ENCODE peak calls at places on chromosomes 12 and 14, in ten cellular contexts. N is GM12865, T is lower lobe of right lung, B is foreskin fibroblast, V is mucosa of descending colon, O is Panc1, K is fibroblast of mammary gland, U is heart right ventricle, F is K562, G is BE2C. D is an unnamed sample.

GRCh38 chr12:80553316-80553715 is 109.3 kb downstream of the PTPRQ start:
- DNase-seq in K (peak), U (no peak), F (no peak), N (no peak), B (peak), V (no peak), T (no peak), G (no peak), O (no peak), D (peak)

GRCh38 chr12:22500100-22500499 is 44.2 kb downstream of the C2CD5 start:
- DNase-seq in U (no peak), T (no peak), O (no peak), G (no peak), N (no peak), V (no peak), K (no peak), B (no peak), F (no peak), D (no peak)

GRCh38 chr14:91246051-91246852 is 1.7 kb upstream of the GPR68 start:
- DNase-seq in U (no peak), N (no peak), O (no peak), T (peak), G (no peak), B (no peak), F (no peak), V (no peak), K (no peak), D (no peak)

GRCh38 chr12:40172879-40173278 is 51.9 kb upstream of the LRRK2 start:
- DNase-seq in B (no peak), N (no peak), V (no peak), K (no peak), O (no peak), F (no peak), T (no peak), U (no peak), G (no peak), D (no peak)

GRCh38 chr14:72513994-72514659 is 379.8 kb downstream of the DPF3 start:
- DNase-seq in K (peak), O (peak), T (no peak), B (peak), G (no peak), N (peak), F (peak), U (no peak), V (no peak), D (peak)

GRCh38 chr14:51500776-51501175 is 150.9 kb upstream of the FRMD6 start:
- DNase-seq in G (no peak), T (no peak), B (no peak), V (no peak), N (no peak), O (no peak), F (no peak), K (no peak), U (no peak), D (no peak)

GRCh38 chr14:78608998-78609787 is 439.0 kb downstream of the NRXN3 start:
- DNase-seq in O (no peak), V (no peak), U (no peak), G (no peak), N (peak), F (no peak), T (no peak), B (peak), K (no peak), D (no peak)

GRCh38 chr12:116384629-116385485 is 107.4 kb upstream of the MED13L start:
- DNase-seq in B (peak), O (no peak), V (no peak), K (peak), G (no peak), U (no peak), T (no peak), F (peak), N (peak), D (peak)

GRCh38 chr14:30160608-30161007 is 233.0 kb upstream of the PRKD1 start:
- DNase-seq in O (no peak), U (no peak), B (no peak), K (no peak), N (no peak), T (no peak), F (no peak), G (no peak), V (no peak), D (no peak)

DNA sequence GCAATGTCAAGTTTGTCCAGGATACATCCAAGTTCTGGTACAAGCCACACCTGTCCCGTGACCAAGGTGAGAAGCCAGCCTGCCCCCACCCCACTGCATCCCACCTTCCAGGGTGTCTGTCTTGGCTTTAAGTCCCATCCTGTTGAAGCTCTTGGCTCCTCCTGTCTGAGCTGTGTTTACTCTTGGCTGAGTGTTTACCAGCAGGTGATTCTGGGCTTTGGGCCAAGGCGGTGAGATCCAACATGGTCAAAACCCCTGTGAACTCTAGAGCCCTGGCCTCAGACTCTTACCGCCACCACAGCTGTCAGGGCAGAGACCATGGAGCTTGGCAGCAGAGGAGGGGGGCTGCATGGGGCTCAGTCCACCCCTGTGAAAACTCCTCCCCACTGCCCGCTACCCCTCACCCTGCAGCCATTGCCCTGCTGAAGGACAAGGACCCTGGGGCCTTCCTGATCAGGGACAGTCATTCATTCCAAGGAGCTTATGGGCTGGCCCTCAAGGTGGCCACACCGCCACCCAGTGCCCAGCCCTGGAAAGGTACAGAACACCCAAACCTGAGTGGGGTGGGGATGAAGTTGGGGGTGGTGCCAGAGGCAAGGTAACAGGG is 11.6 kb downstream of the TNS2 start:
- DNase-seq in G (no peak), T (peak), U (no peak), O (no peak), K (no peak), V (peak), N (no peak), B (peak), F (peak), D (no peak)
- TF ChIP-seq CTCF in G (peak), T (peak), U (no peak), O (peak), K (no peak), V (no peak), N (peak), B (peak), F (peak), D (no peak)

DNA sequence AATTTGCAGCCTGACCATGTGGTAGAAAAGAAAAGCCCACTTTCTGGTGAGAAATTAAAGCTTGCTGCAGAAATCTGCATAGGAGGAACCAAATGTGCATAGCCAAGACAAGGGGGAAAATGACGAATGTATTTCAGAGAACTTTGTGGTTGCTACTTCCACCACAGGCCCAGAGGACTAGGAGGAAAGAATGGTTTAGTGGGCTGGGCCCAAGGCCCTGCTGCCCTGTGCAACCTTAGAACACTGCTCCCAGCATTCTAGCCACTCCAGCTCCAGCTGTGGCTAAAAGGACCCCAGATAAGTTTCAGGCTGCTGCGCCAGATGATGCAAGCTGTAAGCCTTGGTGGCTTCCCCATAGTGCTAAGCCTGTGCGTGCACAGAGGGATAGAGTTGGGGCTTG is 764.3 kb downstream of the SLC6A15 start:
- DNase-seq in K (no peak), G (no peak), T (no peak), F (no peak), V (no peak), B (no peak), N (no peak), O (no peak), U (no peak), D (no peak)
- H3K4me3 ChIP-seq in K (no peak), G (no peak), T (no peak), F (no peak), V (no peak), B (no peak), N (no peak), O (no peak), U (no peak), D (no peak)

GRCh38 chr12:6612247-6612646 is 5.1 kb upstream of the CHD4 start:
- DNase-seq in B (no peak), V (peak), N (no peak), O (no peak), K (no peak), U (no peak), G (no peak), T (no peak), F (no peak), D (no peak)

GRCh38 chr12:6613015-6613775 is 6.0 kb upstream of the CHD4 start:
- DNase-seq in K (peak), U (peak), V (peak), N (peak), G (peak), T (peak), O (no peak), F (peak), B (peak), D (peak)

GRCh38 chr12:6614513-6615177 is 7.5 kb upstream of the CHD4 start:
- DNase-seq in T (no peak), F (no peak), B (peak), V (no peak), N (no peak), G (no peak), U (no peak), K (no peak), O (no peak), D (peak)

GRCh38 chr12:6612652-6613014 is 5.5 kb upstream of the CHD4 start:
- DNase-seq in N (no peak), G (no peak), F (no peak), O (no peak), T (no peak), V (no peak), B (no peak), U (no peak), K (no peak), D (no peak)

DNA sequence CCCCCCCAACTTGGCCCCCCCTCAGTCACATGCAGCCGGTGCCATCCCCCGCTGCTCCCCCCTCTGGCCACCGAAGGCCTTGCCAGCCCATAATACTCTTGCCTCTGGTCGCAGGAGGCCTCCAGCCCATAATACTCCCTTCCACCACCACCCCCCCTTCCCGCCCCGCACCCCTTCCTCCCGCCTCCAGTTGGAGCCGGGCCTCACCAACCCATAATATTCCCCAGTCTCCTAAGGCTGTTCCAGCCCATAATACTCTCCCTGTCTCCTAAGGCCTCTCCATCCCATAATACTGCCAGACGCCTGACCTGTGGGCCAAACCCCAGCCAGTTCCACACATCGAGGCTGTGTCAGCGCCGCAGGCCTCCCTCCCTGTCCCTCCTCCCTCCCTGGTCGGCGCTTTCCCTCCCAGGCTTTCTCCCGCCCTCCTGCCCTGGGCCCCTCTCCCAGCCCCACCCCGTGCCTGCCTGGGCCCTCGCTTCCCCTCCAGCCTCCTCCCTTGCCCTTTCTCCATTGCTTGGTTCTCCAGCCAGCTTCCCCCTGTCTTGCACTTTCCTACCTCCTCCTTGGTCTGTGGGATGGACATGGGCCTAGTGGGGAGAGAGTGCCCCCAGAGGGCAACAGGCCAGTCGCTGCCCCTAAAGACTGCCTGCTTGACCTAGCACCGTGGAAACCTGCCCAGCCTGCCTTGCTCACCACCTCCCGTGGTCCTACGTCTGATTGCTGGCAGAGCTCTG is 6.8 kb upstream of the CHD4 start:
- DNase-seq in F (peak), U (peak), B (peak), O (no peak), K (peak), N (peak), G (peak), V (peak), T (peak), D (peak)
- TF ChIP-seq CTCF in F (peak), U (peak), B (no peak), O (no peak), K (no peak), N (peak), G (no peak), V (no peak), T (no peak), D (peak)

DNA sequence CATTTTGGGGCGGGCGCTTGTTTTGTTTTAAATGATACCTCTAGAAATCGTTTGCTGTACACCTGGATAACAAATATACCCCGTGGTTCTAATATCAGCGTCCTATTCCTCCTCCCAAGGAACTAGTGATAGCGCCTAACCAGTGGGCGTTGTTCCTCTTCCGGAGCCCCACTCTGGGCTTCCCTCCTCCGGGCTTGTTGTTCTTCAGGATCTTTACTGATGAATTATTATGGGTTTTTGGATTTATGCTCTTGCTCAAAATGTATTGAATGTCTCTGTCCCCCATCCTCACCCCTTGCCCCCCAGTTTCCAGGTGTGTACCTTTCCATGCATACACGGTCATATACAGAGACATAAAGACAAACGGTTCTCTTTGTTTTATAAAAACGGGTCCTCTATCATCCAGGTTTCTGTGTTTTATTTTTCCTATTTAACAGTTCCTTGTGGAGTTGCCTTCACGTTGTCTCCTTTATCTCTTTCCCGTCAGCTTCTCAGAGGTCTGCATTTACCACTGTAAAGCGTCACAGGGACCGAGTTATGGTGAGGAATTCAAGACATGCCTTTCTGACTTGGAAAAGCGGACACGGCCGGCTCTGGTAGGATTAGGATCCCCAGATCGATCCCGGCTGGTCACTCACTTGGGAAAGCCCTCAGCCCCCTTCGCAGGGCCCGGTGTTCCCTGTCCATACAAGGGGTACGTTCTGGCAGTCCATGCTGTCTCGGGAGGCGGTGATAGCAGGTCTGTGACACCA is 655 bp upstream of the PLEKHG3 start:
- DNase-seq in T (no peak), N (no peak), G (no peak), O (no peak), B (peak), V (no peak), K (no peak), F (no peak), U (no peak), D (no peak)
- H3K4me3 ChIP-seq in T (peak), N (no peak), G (peak), O (peak), B (peak), V (no peak), K (peak), F (no peak), U (peak), D (peak)

GRCh38 chr14:20682127-20682434 is 2.3 kb upstream of the RNASE4 start:
- DNase-seq in K (no peak), O (no peak), F (no peak), G (no peak), U (no peak), B (no peak), V (no peak), T (no peak), N (no peak), D (no peak)

GRCh38 chr14:20683125-20683895 is 1.1 kb upstream of the RNASE4 start:
- DNase-seq in U (peak), T (peak), F (peak), N (peak), K (peak), G (peak), B (peak), V (peak), O (peak), D (peak)

GRCh38 chr14:20681348-20682126 is 2.8 kb upstream of the RNASE4 start:
- DNase-seq in N (peak), K (peak), V (peak), U (peak), T (peak), O (peak), G (peak), B (peak), F (peak), D (peak)

GRCh38 chr14:20683896-20684661 is at the start of gene RNASE4:
- DNase-seq in U (peak), K (peak), G (peak), N (peak), B (peak), V (peak), F (peak), O (peak), T (peak), D (peak)

GRCh38 chr14:20682435-20683124 is 1.8 kb upstream of the RNASE4 start:
- DNase-seq in U (peak), O (peak), T (peak), G (peak), V (peak), F (peak), N (peak), K (peak), B (peak), D (peak)
- TF ChIP-seq CTCF in U (peak), O (no peak), T (no peak), G (no peak), V (no peak), F (no peak), N (no peak), K (no peak), B (no peak), D (no peak)

DNA sequence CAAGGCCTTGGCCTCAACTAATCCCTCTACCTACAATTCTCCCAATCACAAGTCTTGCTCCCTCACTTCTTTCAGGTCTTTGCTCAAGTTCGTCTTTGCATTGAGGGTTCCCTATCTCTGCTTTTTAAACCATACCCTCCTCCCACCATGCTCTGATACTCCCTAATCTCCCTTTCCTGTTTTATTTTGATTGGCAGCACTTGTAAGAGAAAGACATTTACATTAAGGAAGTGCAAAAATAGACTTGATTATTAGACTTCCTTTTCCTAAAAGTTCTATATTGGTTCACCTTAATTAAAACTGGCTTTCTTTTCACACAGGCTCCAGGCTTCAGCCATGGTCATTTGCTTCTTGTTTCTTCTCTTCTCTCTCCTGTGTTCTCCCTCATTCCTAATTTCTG is 18.3 kb upstream of the WIF1 start:
- DNase-seq in B (no peak), V (no peak), T (no peak), U (no peak), O (no peak), N (no peak), K (no peak), G (no peak), F (no peak), D (no peak)
- H3K4me3 ChIP-seq in B (no peak), V (no peak), T (no peak), U (no peak), O (no peak), N (no peak), K (no peak), G (no peak), F (no peak), D (no peak)